ENCODE peak calls at places on chromosomes 12 and 14, in four cellular contexts. One of them, this sample, is unnamed.

GRCh38 chr14:22871962-22872832 is 657 bp downstream of the LRP10 start:
- DNase-seq in IMR-90: peak; percentile 81
- DNase-seq in heart right ventricle: peak; percentile 81
- DNase-seq in suprapubic skin: peak; percentile 92
- DNase-seq in this sample: peak; percentile 84

GRCh38 chr14:57845802-57846531 is 19.9 kb downstream of the SLC35F4 start:
- DNase-seq in IMR-90: no peak
- DNase-seq in heart right ventricle: peak; percentile 6
- DNase-seq in suprapubic skin: no peak
- DNase-seq in this sample: no peak

GRCh38 chr14:103512701-103513611 is 9.7 kb downstream of the CKB start:
- DNase-seq in IMR-90: peak; percentile 80
- DNase-seq in heart right ventricle: no peak
- DNase-seq in suprapubic skin: peak; percentile 79
- DNase-seq in this sample: peak; percentile 75

GRCh38 chr14:97709552-97709951 is 912.4 kb downstream of the VRK1 start:
- DNase-seq in IMR-90: no peak
- DNase-seq in heart right ventricle: no peak
- DNase-seq in suprapubic skin: no peak
- DNase-seq in this sample: no peak

GRCh38 chr12:18383203-18383602 is 121.9 kb downstream of the PIK3C2G start:
- DNase-seq in IMR-90: peak; percentile 89
- DNase-seq in heart right ventricle: no peak
- DNase-seq in suprapubic skin: no peak
- DNase-seq in this sample: no peak

GRCh38 chr14:57057803-57058202 is 210.9 kb downstream of the EXOC5 start:
- DNase-seq in IMR-90: no peak
- DNase-seq in heart right ventricle: no peak
- DNase-seq in suprapubic skin: no peak
- DNase-seq in this sample: no peak

GRCh38 chr14:44785096-44785495 is 176.7 kb downstream of the KLHL28 start:
- DNase-seq in IMR-90: peak; percentile 11
- DNase-seq in heart right ventricle: no peak
- DNase-seq in suprapubic skin: no peak
- DNase-seq in this sample: no peak

GRCh38 chr14:96762650-96763049 is 34.5 kb upstream of the VRK1 start:
- DNase-seq in IMR-90: peak; percentile 58
- DNase-seq in heart right ventricle: no peak
- DNase-seq in suprapubic skin: no peak
- DNase-seq in this sample: no peak

GRCh38 chr12:111156304-111156703 is 212.6 kb downstream of the PHETA1 start:
- DNase-seq in IMR-90: no peak
- DNase-seq in heart right ventricle: no peak
- DNase-seq in suprapubic skin: no peak
- DNase-seq in this sample: no peak

GRCh38 chr12:109461049-109461845 is 15.9 kb downstream of the KCTD10 start:
- DNase-seq in IMR-90: peak; percentile 62
- DNase-seq in heart right ventricle: peak; percentile 53
- DNase-seq in suprapubic skin: no peak
- DNase-seq in this sample: peak; percentile 75

GRCh38 chr14:95533391-95533821 is 1.4 kb upstream of the GLRX5 start:
- DNase-seq in IMR-90: peak; percentile 65
- DNase-seq in heart right ventricle: no peak
- DNase-seq in suprapubic skin: peak; percentile 32
- DNase-seq in this sample: no peak

GRCh38 chr12:51994959-51995358 is 11.8 kb upstream of the TAMALIN start:
- DNase-seq in IMR-90: peak; percentile 57
- DNase-seq in heart right ventricle: no peak
- DNase-seq in suprapubic skin: no peak
- DNase-seq in this sample: no peak

GRCh38 chr12:6605425-6606330 is 1.5 kb downstream of the CHD4 start:
- DNase-seq in IMR-90: peak; percentile 37
- DNase-seq in heart right ventricle: peak; percentile 8
- DNase-seq in suprapubic skin: no peak
- DNase-seq in this sample: no peak

GRCh38 chr12:102634216-102634615 is 153.9 kb upstream of the IGF1 start:
- DNase-seq in IMR-90: peak; percentile 79
- DNase-seq in heart right ventricle: no peak
- DNase-seq in suprapubic skin: no peak
- DNase-seq in this sample: no peak

DNA sequence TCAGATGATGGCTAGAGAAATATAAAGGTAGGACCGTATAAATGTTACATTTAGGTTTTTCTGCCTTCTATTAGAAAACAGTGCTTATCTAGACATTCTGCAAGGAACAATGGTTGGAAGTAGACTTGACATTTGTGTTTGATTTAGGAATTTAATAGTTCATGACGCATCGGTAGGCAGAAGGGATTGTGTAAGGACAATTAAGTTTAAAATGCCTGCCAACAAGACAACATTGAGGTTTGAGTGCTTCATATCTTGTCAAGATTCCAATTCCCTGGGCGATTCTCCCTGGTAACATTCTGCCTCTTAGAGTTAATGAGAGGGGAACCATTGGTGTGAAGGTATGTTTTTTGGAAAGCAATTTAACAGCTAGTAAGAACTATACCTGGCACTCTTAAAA is 186.8 kb upstream of the RBM19 start:
- DNase-seq in IMR-90: no peak
- DNase-seq in heart right ventricle: no peak
- DNase-seq in suprapubic skin: no peak
- DNase-seq in this sample: no peak
- H3K27ac ChIP-seq in IMR-90: no peak overlapping the region
- H3K27ac ChIP-seq in heart right ventricle: no peak overlapping the region
- H3K27ac ChIP-seq in suprapubic skin: no peak overlapping the region
- H3K27ac ChIP-seq in this sample: no peak overlapping the region

DNA sequence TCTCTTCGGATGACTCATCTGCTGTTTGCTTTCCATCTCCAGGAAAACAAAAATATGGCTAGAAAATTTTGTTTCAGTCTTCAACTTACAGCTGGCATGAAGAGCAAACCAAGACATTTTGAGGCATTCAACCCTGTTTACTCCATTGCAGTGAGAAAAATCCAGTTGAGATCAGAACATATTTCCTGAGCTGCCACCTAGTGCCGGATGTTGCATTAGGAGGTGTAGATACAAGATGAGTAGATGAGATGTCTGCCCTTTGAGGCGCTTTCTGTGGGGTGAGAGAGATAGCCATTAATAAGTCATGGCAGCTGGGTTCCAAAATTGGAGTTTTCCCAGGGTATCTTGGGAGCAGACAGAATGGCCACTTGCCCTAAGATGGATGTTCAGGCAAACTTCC is 171.1 kb downstream of the PRKCH start:
- DNase-seq in IMR-90: no peak
- DNase-seq in heart right ventricle: no peak
- DNase-seq in suprapubic skin: no peak
- DNase-seq in this sample: no peak
- H3K4me1 ChIP-seq in IMR-90: peaks cover 17% of the 10 kb centered on the region
- H3K4me1 ChIP-seq in heart right ventricle: peaks cover 60% of the 10 kb centered on the region
- H3K4me1 ChIP-seq in suprapubic skin: peaks cover 6% of the 10 kb centered on the region
- H3K4me1 ChIP-seq in this sample: peaks cover 57% of the 10 kb centered on the region

GRCh38 chr12:75087656-75088055 is 122.0 kb downstream of the KCNC2 start:
- DNase-seq in IMR-90: no peak
- DNase-seq in heart right ventricle: no peak
- DNase-seq in suprapubic skin: no peak
- DNase-seq in this sample: no peak
- TF ChIP-seq CTCF in IMR-90: no peak
- TF ChIP-seq CTCF in heart right ventricle: no peak
- TF ChIP-seq CTCF in suprapubic skin: no peak
- TF ChIP-seq CTCF in this sample: no peak

GRCh38 chr12:13924286-13924685 is 57.1 kb downstream of the GRIN2B start:
- DNase-seq in IMR-90: no peak
- DNase-seq in heart right ventricle: no peak
- DNase-seq in suprapubic skin: no peak
- DNase-seq in this sample: no peak
- H3K27ac ChIP-seq in IMR-90: no peak overlapping the region
- H3K27ac ChIP-seq in heart right ventricle: no peak overlapping the region
- H3K27ac ChIP-seq in suprapubic skin: no peak overlapping the region
- H3K27ac ChIP-seq in this sample: no peak overlapping the region

DNA sequence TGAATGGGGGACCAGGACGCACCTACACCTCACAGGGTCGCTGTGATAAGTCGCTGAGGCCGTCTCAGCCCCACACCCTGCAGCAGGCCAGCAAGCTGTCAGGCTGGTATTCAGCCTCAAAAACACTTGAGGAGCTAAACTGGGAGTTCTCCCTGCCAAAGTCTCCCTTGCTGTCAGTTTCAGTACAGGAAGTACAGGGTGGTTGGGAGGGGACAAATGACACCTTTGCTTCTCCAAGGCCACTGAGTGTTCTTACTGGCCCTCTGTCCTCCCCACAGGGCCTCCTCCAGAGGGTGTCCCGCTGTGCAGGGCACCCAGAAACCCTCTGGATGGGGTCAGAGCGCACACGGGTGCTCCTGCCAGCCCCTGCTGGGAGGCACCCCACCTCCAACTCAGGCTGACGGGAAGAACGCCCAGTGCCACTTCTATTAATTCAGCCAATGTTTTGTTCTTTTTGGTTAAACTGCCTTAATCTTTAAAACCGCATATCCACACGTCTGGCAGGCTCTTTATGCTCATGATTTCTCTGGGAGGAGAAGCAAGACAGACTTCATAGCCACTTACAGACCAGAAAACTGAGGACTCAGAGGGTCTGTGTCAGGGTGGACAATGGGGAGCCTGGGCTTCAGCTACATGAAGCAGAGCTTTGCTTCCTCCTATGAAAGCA is 75.9 kb downstream of the ITPK1 start:
- DNase-seq in IMR-90: no peak
- DNase-seq in heart right ventricle: no peak
- DNase-seq in suprapubic skin: no peak
- DNase-seq in this sample: peak; percentile 58
- H3K4me1 ChIP-seq in IMR-90: peaks cover 14% of the 10 kb centered on the region
- H3K4me1 ChIP-seq in heart right ventricle: peaks cover 80% of the 10 kb centered on the region
- H3K4me1 ChIP-seq in suprapubic skin: peaks cover 56% of the 10 kb centered on the region
- H3K4me1 ChIP-seq in this sample: peaks cover 33% of the 10 kb centered on the region

GRCh38 chr12:55845785-55846496 is 3.2 kb upstream of the MMP19 start:
- DNase-seq in IMR-90: no peak
- DNase-seq in heart right ventricle: no peak
- DNase-seq in suprapubic skin: peak; percentile 57
- DNase-seq in this sample: no peak

GRCh38 chr12:55840581-55841351 is 2.0 kb downstream of the MMP19 start:
- DNase-seq in IMR-90: no peak
- DNase-seq in heart right ventricle: no peak
- DNase-seq in suprapubic skin: peak; percentile 62
- DNase-seq in this sample: no peak

GRCh38 chr12:55845349-55845748 is 2.6 kb upstream of the MMP19 start:
- DNase-seq in IMR-90: no peak
- DNase-seq in heart right ventricle: no peak
- DNase-seq in suprapubic skin: peak; percentile 44
- DNase-seq in this sample: no peak

GRCh38 chr12:55843431-55843830 is 695 bp upstream of the MMP19 start:
- DNase-seq in IMR-90: no peak
- DNase-seq in heart right ventricle: no peak
- DNase-seq in suprapubic skin: peak; percentile 65
- DNase-seq in this sample: no peak

GRCh38 chr12:55842681-55843429 is at the start of gene MMP19:
- DNase-seq in IMR-90: peak; percentile 82
- DNase-seq in heart right ventricle: no peak
- DNase-seq in suprapubic skin: peak; percentile 79
- DNase-seq in this sample: no peak
- TF ChIP-seq CTCF in IMR-90: peak; percentile 11
- TF ChIP-seq CTCF in heart right ventricle: no peak
- TF ChIP-seq CTCF in suprapubic skin: no peak
- TF ChIP-seq CTCF in this sample: no peak

DNA sequence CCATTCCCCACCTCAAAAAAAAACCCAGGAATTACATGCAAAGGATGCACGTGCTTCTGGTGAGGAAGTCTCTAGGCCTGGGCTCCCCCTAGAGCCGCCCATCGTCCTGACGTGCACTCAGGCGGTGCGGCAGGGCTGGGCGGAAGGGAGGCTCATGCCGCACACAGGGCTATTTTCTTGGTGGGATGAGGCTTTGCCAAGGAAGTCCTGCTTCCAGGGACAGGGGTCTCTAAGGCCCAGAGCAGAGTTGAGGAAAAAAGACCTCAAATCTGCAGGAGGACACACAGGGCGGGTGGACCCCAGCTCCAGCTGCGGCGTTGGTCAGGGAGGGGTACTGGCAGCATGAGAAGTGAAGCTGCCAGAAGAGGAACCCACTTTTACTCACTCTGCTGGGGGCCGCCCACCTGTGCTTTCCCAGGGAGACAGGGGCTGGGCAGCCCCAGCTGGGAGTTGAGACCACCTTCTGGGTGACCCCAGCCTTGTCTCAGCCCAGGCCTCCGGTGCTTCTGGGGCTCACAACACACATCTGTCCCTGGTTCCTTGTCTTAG is 4.2 kb downstream of the RHOF start:
- DNase-seq in IMR-90: no peak
- DNase-seq in heart right ventricle: no peak
- DNase-seq in suprapubic skin: no peak
- DNase-seq in this sample: peak; percentile 87
- H3K27ac ChIP-seq in IMR-90: no peak overlapping the region
- H3K27ac ChIP-seq in heart right ventricle: peak overlapping the region; percentile 77
- H3K27ac ChIP-seq in suprapubic skin: peak overlapping the region; percentile 61
- H3K27ac ChIP-seq in this sample: peak overlapping the region; percentile 100

GRCh38 chr14:74571441-74571841 is 40.6 kb downstream of the LTBP2 start:
- DNase-seq in IMR-90: peak; percentile 70
- DNase-seq in heart right ventricle: peak; percentile 36
- DNase-seq in suprapubic skin: no peak
- DNase-seq in this sample: no peak

GRCh38 chr14:74570696-74571095 is 41.3 kb downstream of the LTBP2 start:
- DNase-seq in IMR-90: no peak
- DNase-seq in heart right ventricle: no peak
- DNase-seq in suprapubic skin: no peak
- DNase-seq in this sample: no peak

GRCh38 chr14:74573421-74574091 is 38.5 kb downstream of the LTBP2 start:
- DNase-seq in IMR-90: no peak
- DNase-seq in heart right ventricle: no peak
- DNase-seq in suprapubic skin: no peak
- DNase-seq in this sample: no peak

GRCh38 chr14:74572829-74573360 is 39.1 kb downstream of the LTBP2 start:
- DNase-seq in IMR-90: peak; percentile 65
- DNase-seq in heart right ventricle: no peak
- DNase-seq in suprapubic skin: no peak
- DNase-seq in this sample: no peak

GRCh38 chr14:74571901-74572828 is 39.9 kb downstream of the LTBP2 start:
- DNase-seq in IMR-90: peak; percentile 100
- DNase-seq in heart right ventricle: no peak
- DNase-seq in suprapubic skin: no peak
- DNase-seq in this sample: no peak
- H3K4me1 ChIP-seq in IMR-90: peaks cover 58% of the 10 kb centered on the region
- H3K4me1 ChIP-seq in heart right ventricle: peaks cover 88% of the 10 kb centered on the region
- H3K4me1 ChIP-seq in suprapubic skin: peaks cover 80% of the 10 kb centered on the region
- H3K4me1 ChIP-seq in this sample: peaks cover 46% of the 10 kb centered on the region

DNA sequence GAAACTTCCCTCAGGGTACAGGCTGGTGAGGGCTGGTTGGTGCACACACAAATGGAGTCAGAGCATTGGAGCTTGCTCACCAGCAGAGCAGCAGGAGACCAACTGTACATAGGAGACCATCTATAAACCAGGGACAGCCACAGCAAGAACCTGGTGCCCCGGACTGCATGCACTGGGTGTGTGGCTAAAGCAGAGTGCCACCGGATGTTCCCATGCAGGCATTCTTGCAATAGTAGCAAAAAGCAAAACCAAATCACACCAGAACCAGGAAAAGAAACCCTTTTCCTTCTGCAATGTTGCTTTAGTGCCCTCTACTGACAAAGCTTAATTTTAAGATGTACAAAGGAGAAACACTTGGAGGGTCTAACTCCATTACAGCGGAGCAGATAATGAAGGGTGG is 136.3 kb downstream of the MDGA2 start:
- DNase-seq in IMR-90: no peak
- DNase-seq in heart right ventricle: no peak
- DNase-seq in suprapubic skin: no peak
- DNase-seq in this sample: no peak
- TF ChIP-seq CTCF in IMR-90: no peak
- TF ChIP-seq CTCF in heart right ventricle: peak; percentile 19
- TF ChIP-seq CTCF in suprapubic skin: no peak
- TF ChIP-seq CTCF in this sample: peak; percentile 35